ENCODE peak calls at places on chromosomes 13 and 19, in seven cellular contexts. J is CD4-positive, alpha-beta T cell; V is T-helper 9 cell; Y is foreskin melanocyte; T is cerebellar nuclear complex; K is fibroblast of pulmonary artery; H is hypothalamus. W is an unnamed sample.

GRCh38 chr19:52007805-52008557 is at the start of gene ZNF615:
- DNase-seq in J (peak), V (peak), Y (peak), T (peak), K (peak), H (peak), W (peak)

GRCh38 chr19:4139614-4140236 is 13.7 kb upstream of the CREB3L3 start:
- DNase-seq in J (peak), V (peak), Y (peak), T (peak), K (peak), H (peak), W (peak)

GRCh38 chr13:66264976-66265375 is 965.2 kb downstream of the PCDH9 start:
- DNase-seq in J (no peak), V (no peak), Y (no peak), T (no peak), K (no peak), H (no peak), W (no peak)

GRCh38 chr13:44768233-44768632 is 192.1 kb upstream of the TSC22D1 start:
- DNase-seq in J (no peak), V (no peak), Y (no peak), T (no peak), K (peak), H (no peak), W (no peak)

GRCh38 chr19:40713939-40714338 is 2.7 kb downstream of the COQ8B start:
- DNase-seq in J (no peak), V (no peak), Y (no peak), T (no peak), K (no peak), H (no peak), W (no peak)

GRCh38 chr19:49590971-49591730 is at the start of gene PRR12:
- DNase-seq in J (peak), V (peak), Y (peak), T (peak), K (peak), H (peak), W (peak)

GRCh38 chr19:45149129-45149528 is 11.7 kb downstream of the NKPD1 start:
- DNase-seq in J (no peak), V (no peak), Y (no peak), T (no peak), K (no peak), H (no peak), W (no peak)

GRCh38 chr13:24274452-24274971 is 34.9 kb upstream of the C1QTNF9 start:
- DNase-seq in J (peak), V (peak), Y (no peak), T (no peak), K (peak), H (no peak), W (peak)

GRCh38 chr19:8161135-8161646 is 11.8 kb upstream of the FBN3 start:
- DNase-seq in J (no peak), V (no peak), Y (no peak), T (no peak), K (peak), H (no peak), W (no peak)

GRCh38 chr13:64819081-64819480 is 2411.1 kb downstream of the PCDH9 start:
- DNase-seq in J (no peak), V (no peak), Y (no peak), T (no peak), K (peak), H (no peak), W (no peak)

W was measured in LHCN-M2.